ENCODE peak calls at places on chromosomes 1 and 21, in six cellular contexts. F, C, N, J, B and H are unnamed samples.

GRCh38 chr1:8381618-8382017 is 63.7 kb downstream of the SLC45A1 start:
- DNase-seq in F (no peak), C (no peak), N (no peak), J (no peak), B (no peak), H (no peak)

GRCh38 chr1:50183734-50184133 is 75.0 kb downstream of the ELAVL4 start:
- DNase-seq in F (no peak), C (no peak), N (no peak), J (no peak), B (no peak), H (no peak)

GRCh38 chr1:110433803-110434202 is 17.1 kb upstream of the PROK1 start:
- DNase-seq in F (no peak), C (no peak), N (peak), J (no peak), B (peak), H (no peak)

GRCh38 chr1:233183226-233184020 is 112.1 kb downstream of the PCNX2 start:
- DNase-seq in F (no peak), C (no peak), N (no peak), J (no peak), B (peak), H (no peak)

GRCh38 chr1:43007377-43008105 is 48.9 kb upstream of the SLC2A1 start:
- DNase-seq in F (no peak), C (peak), N (no peak), J (no peak), B (no peak), H (peak)

GRCh38 chr21:26443291-26443690 is 129.8 kb downstream of the CYYR1 start:
- DNase-seq in F (no peak), C (no peak), N (no peak), J (no peak), B (no peak), H (no peak)

GRCh38 chr1:93814795-93815737 is 63.9 kb downstream of the DNTTIP2 start:
- DNase-seq in F (peak), C (no peak), N (no peak), J (no peak), B (peak), H (no peak)

GRCh38 chr1:204991342-204991844 is 51.6 kb upstream of the CNTN2 start:
- DNase-seq in F (peak), C (no peak), N (no peak), J (no peak), B (no peak), H (no peak)

GRCh38 chr1:98316286-98316685 is 345.2 kb upstream of the SNX7 start:
- DNase-seq in F (no peak), C (no peak), N (no peak), J (no peak), B (peak), H (peak)

GRCh38 chr21:43195131-43196021 is 26.6 kb downstream of the CRYAA start:
- DNase-seq in F (no peak), C (peak), N (no peak), J (no peak), B (no peak), H (no peak)

GRCh38 chr1:25055045-25055780 is 125.1 kb upstream of the RUNX3 start:
- DNase-seq in F (no peak), C (no peak), N (no peak), J (no peak), B (no peak), H (no peak)

GRCh38 chr1:230753586-230754251 is 6.5 kb downstream of the CAPN9 start:
- DNase-seq in F (peak), C (peak), N (peak), J (peak), B (no peak), H (no peak)

GRCh38 chr1:54404263-54404662 is 1.9 kb downstream of the SSBP3 start:
- DNase-seq in F (no peak), C (no peak), N (no peak), J (no peak), B (no peak), H (no peak)

GRCh38 chr1:164644774-164645634 is 86.0 kb downstream of the PBX1 start:
- DNase-seq in F (no peak), C (no peak), N (peak), J (peak), B (peak), H (no peak)

GRCh38 chr1:87712261-87712674 is 383.6 kb downstream of the LMO4 start:
- DNase-seq in F (no peak), C (no peak), N (peak), J (no peak), B (no peak), H (peak)

GRCh38 chr1:48036693-48037386 is 39.7 kb upstream of the TRABD2B start:
- DNase-seq in F (no peak), C (no peak), N (no peak), J (no peak), B (peak), H (no peak)

GRCh38 chr1:213122514-213122929 is 71.5 kb downstream of the RPS6KC1 start:
- DNase-seq in F (no peak), C (no peak), N (no peak), J (peak), B (peak), H (peak)

GRCh38 chr1:71047635-71048607 is at the start of gene PTGER3:
- DNase-seq in F (no peak), C (peak), N (no peak), J (no peak), B (no peak), H (peak)

GRCh38 chr1:240732390-240732789 is 120.4 kb upstream of the GREM2 start:
- DNase-seq in F (no peak), C (no peak), N (peak), J (peak), B (peak), H (peak)

GRCh38 chr1:78624035-78624434 is 3.8 kb downstream of the IFI44L start:
- DNase-seq in F (no peak), C (no peak), N (no peak), J (no peak), B (no peak), H (no peak)

DNA sequence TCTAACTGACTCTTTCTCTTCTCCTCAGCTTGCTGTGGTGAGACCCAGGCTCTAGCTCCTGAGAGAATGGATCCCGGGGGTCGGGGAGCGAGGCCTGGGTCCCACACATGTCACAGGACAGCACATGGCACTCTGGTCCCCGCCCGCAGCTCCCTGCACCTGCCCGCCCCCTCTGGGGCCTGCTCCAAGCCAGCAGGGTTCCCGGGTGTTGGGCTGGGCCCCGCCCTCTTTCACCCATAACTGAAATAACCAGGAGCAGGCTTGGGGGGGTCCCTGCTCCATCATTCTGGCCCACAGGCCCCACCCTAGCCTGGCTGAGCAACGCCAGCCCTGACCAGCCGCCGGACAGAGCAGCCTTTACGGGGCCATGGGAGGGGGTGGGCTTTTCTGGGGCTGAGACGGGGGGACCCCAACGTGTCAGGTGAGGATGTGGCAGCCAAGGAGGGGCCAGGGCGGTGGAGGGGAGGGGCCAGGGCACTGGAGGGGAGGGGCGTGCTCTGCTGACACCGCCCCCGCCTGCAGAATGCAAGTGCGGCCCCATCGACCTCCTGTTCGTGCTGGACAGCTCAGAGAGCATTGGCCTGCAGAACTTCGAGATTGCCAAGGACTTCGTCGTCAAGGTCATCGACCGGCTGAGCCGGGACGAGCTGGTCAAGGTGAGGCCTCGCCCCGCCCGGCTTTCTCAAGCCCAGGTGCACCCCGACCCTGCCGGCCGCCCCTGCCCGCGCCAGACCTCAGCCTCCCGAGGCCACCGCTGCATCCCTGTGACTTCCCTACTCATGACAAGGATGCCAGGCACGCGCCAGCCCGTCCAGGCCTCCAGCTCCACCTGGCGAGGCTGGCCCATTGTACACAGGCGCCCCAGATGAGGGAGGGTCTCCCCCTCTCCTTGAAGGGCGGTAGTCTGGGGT is 19.4 kb downstream of the COL6A1 start:
- DNase-seq in F (no peak), C (peak), N (no peak), J (no peak), B (no peak), H (no peak)
- H3K27ac ChIP-seq in F (no peak), C (no peak), N (no peak), J (no peak), B (no peak), H (no peak)

GRCh38 chr1:9909222-9910046 is 635 bp downstream of the CTNNBIP1 start:
- DNase-seq in F (no peak), C (no peak), N (peak), J (no peak), B (no peak), H (peak)
- H3K27ac ChIP-seq in F (peak), C (peak), N (peak), J (no peak), B (peak), H (peak)

GRCh38 chr1:243844186-243844585 is 5.9 kb downstream of the AKT3 start:
- DNase-seq in F (no peak), C (no peak), N (no peak), J (no peak), B (no peak), H (no peak)

GRCh38 chr1:243842978-243843490 is 7.0 kb downstream of the AKT3 start:
- DNase-seq in F (no peak), C (no peak), N (no peak), J (no peak), B (peak), H (no peak)

GRCh38 chr1:243841507-243841906 is 8.5 kb downstream of the AKT3 start:
- DNase-seq in F (no peak), C (no peak), N (no peak), J (no peak), B (peak), H (no peak)

GRCh38 chr1:243845888-243846287 is 4.2 kb downstream of the AKT3 start:
- DNase-seq in F (no peak), C (no peak), N (no peak), J (no peak), B (no peak), H (no peak)

GRCh38 chr1:243842154-243842553 is 7.9 kb downstream of the AKT3 start:
- DNase-seq in F (no peak), C (no peak), N (no peak), J (no peak), B (no peak), H (no peak)
- H3K27ac ChIP-seq in F (no peak), C (no peak), N (no peak), J (no peak), B (no peak), H (no peak)

DNA sequence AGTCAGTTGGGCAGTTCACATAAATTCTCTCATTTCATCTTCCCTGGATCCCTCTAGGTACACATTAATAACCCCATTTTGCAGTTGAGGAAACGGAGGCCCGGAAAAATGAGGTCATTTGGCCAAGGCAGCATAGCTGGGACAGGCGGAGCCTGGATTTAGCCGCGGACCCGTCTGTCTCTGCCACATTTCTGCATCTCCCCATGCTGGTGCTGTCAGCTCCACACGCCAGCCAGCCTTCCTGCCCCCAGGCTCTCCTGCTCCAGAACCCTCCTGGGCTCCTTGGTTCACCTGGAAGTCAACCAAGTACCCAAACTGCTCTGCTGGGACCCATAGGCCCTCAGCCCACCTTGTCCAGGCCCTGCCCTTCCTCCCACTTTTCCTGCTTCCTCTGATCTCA is 7.6 kb downstream of the FOXO6 start:
- DNase-seq in F (no peak), C (no peak), N (no peak), J (no peak), B (no peak), H (no peak)
- H3K27ac ChIP-seq in F (no peak), C (no peak), N (peak), J (no peak), B (no peak), H (no peak)

DNA sequence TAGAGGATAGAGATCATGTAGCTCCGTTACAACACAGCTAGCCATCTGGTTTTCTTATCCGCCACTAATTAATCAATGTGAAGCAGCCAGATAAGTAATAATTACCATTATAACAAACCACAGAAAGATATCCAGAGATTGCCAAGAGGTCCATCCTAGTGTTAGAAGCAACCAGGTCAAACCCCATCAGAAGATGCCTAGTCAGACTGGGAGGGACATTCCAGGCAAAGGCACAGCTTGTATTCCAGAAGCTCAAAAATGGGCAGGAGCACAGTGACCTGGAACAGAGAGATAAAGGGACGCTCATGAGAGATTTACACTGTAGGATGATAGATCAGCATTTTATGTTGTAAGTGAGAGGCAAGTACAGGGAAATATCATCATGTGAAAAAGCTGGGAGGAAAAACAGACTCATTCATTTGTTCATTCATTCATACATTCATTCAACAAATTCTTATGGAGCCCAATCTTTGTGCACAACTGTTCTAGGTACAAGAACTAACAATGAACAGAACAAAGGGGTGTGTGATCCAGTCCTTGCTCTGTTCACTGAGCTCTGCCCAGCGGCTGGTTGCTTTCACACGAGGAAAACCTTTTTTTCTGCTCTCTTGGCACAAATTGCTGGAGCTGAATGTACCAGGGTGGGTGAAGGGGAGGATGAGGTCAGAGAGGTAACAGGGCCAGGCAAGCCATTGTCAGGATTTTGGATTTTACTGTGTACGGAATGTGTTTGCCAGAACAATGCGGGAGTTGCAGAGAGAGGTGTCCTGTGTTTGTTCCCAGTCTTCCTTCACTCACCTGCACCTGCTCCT is 240.8 kb upstream of the FGGY start:
- DNase-seq in F (no peak), C (no peak), N (no peak), J (no peak), B (no peak), H (no peak)
- H3K27ac ChIP-seq in F (no peak), C (peak), N (no peak), J (no peak), B (no peak), H (no peak)

DNA sequence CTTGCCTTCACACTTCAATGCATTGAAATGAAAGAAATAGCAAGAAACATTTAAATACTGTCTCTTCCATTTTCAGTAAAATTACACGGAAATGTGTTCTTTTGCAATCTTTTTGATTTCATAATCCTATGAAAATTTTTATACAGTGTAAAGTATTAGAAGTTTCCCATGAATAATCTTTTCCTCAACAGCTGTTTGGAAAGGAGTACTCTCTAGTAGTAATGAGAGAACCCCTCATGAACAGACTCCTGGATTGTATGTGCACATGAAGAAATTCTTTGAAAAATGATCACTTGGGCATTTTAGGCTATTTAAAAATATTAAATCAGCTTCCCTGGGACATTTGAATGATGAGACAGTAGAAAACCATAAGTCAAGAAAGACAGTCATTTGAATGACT is 64.4 kb downstream of the LHX9 start:
- DNase-seq in F (no peak), C (no peak), N (no peak), J (no peak), B (no peak), H (no peak)
- H3K27ac ChIP-seq in F (no peak), C (no peak), N (no peak), J (no peak), B (no peak), H (no peak)

GRCh38 chr1:20483833-20484525 is 2.0 kb downstream of the CAMK2N1 start:
- DNase-seq in F (peak), C (no peak), N (no peak), J (no peak), B (peak), H (peak)
- H3K27ac ChIP-seq in F (peak), C (peak), N (peak), J (no peak), B (peak), H (peak)

DNA sequence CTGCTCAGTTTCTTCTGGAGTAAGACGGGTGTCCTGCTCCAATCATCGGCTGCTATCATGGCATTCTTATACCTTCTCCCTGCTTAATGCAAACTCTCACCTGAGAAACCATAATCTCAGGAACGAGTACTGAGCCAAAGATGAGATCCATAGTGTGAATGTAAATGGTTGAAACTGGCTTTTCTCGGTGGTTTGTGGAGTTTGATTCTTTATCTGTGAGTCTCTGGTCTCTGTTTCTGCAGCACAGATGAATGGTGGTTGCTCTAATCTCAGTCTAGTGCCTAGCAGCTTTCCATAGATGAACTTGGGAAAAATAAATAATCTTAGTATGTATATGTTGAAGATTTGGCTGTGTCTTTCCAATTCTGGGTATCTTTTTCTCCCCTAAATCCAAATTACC is 274.4 kb downstream of the HHAT start:
- DNase-seq in F (no peak), C (no peak), N (no peak), J (no peak), B (no peak), H (no peak)
- H3K27ac ChIP-seq in F (no peak), C (no peak), N (no peak), J (no peak), B (no peak), H (no peak)